ENCODE peak calls at places on chromosome 6, in four cellular contexts. One of them, this sample, is unnamed. For H3K4me1, the result is how much of the 10 kb centered on the place peaks cover.

GRCh38 chr6:37352384-37352783 is 1.4 kb upstream of the RNF8 start:
- DNase-seq in prostate gland: no peak
- DNase-seq in upper lobe of left lung: no peak
- DNase-seq in Panc1: no peak
- DNase-seq in this sample: no peak

GRCh38 chr6:136790411-136791295 is 1.6 kb downstream of the MAP3K5 start:
- DNase-seq in Panc1: no peak
- DNase-seq in prostate gland: no peak
- DNase-seq in upper lobe of left lung: no peak
- DNase-seq in this sample: no peak

GRCh38 chr6:39493174-39493573 is 170.7 kb upstream of the KCNK16 start:
- DNase-seq in prostate gland: no peak
- DNase-seq in Panc1: no peak
- DNase-seq in upper lobe of left lung: no peak
- DNase-seq in this sample: no peak

GRCh38 chr6:56403663-56404200 is 156.4 kb upstream of the COL21A1 start:
- DNase-seq in prostate gland: no peak
- DNase-seq in upper lobe of left lung: no peak
- DNase-seq in Panc1: no peak
- DNase-seq in this sample: no peak

GRCh38 chr6:147407571-147407970 is 100.9 kb upstream of the SAMD5 start:
- DNase-seq in upper lobe of left lung: no peak
- DNase-seq in prostate gland: no peak
- DNase-seq in Panc1: no peak
- DNase-seq in this sample: peak

GRCh38 chr6:52512199-52512598 is 64.7 kb downstream of the TRAM2 start:
- DNase-seq in prostate gland: no peak
- DNase-seq in upper lobe of left lung: no peak
- DNase-seq in Panc1: no peak
- DNase-seq in this sample: no peak

GRCh38 chr6:23307516-23307915 is 738.1 kb downstream of the HDGFL1 start:
- DNase-seq in upper lobe of left lung: no peak
- DNase-seq in prostate gland: no peak
- DNase-seq in Panc1: no peak
- DNase-seq in this sample: no peak

GRCh38 chr6:28914941-28915340 is 8.8 kb downstream of the TRIM27 start:
- DNase-seq in upper lobe of left lung: no peak
- DNase-seq in prostate gland: no peak
- DNase-seq in Panc1: no peak
- DNase-seq in this sample: no peak

GRCh38 chr6:136677344-136677743 is 114.9 kb downstream of the MAP3K5 start:
- DNase-seq in upper lobe of left lung: no peak
- DNase-seq in prostate gland: no peak
- DNase-seq in Panc1: no peak
- DNase-seq in this sample: no peak

GRCh38 chr6:25769983-25770382 is 15.4 kb downstream of the SLC17A4 start:
- DNase-seq in Panc1: no peak
- DNase-seq in upper lobe of left lung: peak
- DNase-seq in prostate gland: no peak
- DNase-seq in this sample: no peak

GRCh38 chr6:18861182-18861581 is 474.0 kb downstream of the RNF144B start:
- DNase-seq in upper lobe of left lung: no peak
- DNase-seq in Panc1: no peak
- DNase-seq in prostate gland: peak
- DNase-seq in this sample: no peak

GRCh38 chr6:83708970-83709747 is at the start of gene SNAP91:
- DNase-seq in upper lobe of left lung: no peak
- DNase-seq in prostate gland: peak
- DNase-seq in Panc1: no peak
- DNase-seq in this sample: peak

GRCh38 chr6:27168586-27169443 is 78.7 kb upstream of the PRSS16 start:
- DNase-seq in prostate gland: no peak
- DNase-seq in Panc1: no peak
- DNase-seq in upper lobe of left lung: no peak
- DNase-seq in this sample: no peak

GRCh38 chr6:158474961-158475343 is 84.9 kb upstream of the TMEM181 start:
- DNase-seq in Panc1: peak
- DNase-seq in prostate gland: no peak
- DNase-seq in upper lobe of left lung: no peak
- DNase-seq in this sample: no peak

GRCh38 chr6:52022675-52023074 is 64.7 kb downstream of the PKHD1 start:
- DNase-seq in prostate gland: no peak
- DNase-seq in upper lobe of left lung: no peak
- DNase-seq in Panc1: no peak
- DNase-seq in this sample: no peak

GRCh38 chr6:3643921-3644320 is 107.6 kb downstream of the PXDC1 start:
- DNase-seq in upper lobe of left lung: no peak
- DNase-seq in prostate gland: no peak
- DNase-seq in Panc1: no peak
- DNase-seq in this sample: no peak

GRCh38 chr6:13664703-13665352 is 46.8 kb downstream of the RANBP9 start:
- DNase-seq in upper lobe of left lung: no peak
- DNase-seq in Panc1: no peak
- DNase-seq in prostate gland: no peak
- DNase-seq in this sample: no peak

GRCh38 chr6:3230275-3231212 is 3.1 kb upstream of the TUBB2B start:
- DNase-seq in Panc1: no peak
- DNase-seq in upper lobe of left lung: no peak
- DNase-seq in prostate gland: no peak
- DNase-seq in this sample: peak

GRCh38 chr6:89368107-89368506 is 15.6 kb upstream of the UBE2J1 start:
- DNase-seq in prostate gland: no peak
- DNase-seq in upper lobe of left lung: peak
- DNase-seq in Panc1: no peak
- DNase-seq in this sample: peak

GRCh38 chr6:51536728-51537127 is 550.7 kb downstream of the PKHD1 start:
- DNase-seq in Panc1: no peak
- DNase-seq in upper lobe of left lung: no peak
- DNase-seq in prostate gland: no peak
- DNase-seq in this sample: no peak

GRCh38 chr6:36917541-36918193 is 31.9 kb downstream of the C6orf89 start:
- DNase-seq in Panc1: no peak
- DNase-seq in prostate gland: peak
- DNase-seq in upper lobe of left lung: peak
- DNase-seq in this sample: no peak

GRCh38 chr6:137283940-137284910 is 65.0 kb upstream of the IFNGR1 start:
- DNase-seq in prostate gland: no peak
- DNase-seq in Panc1: no peak
- DNase-seq in upper lobe of left lung: no peak
- DNase-seq in this sample: no peak

GRCh38 chr6:2109796-2110195 is 135.6 kb downstream of the GMDS start:
- DNase-seq in prostate gland: no peak
- DNase-seq in upper lobe of left lung: no peak
- DNase-seq in Panc1: no peak
- DNase-seq in this sample: no peak

GRCh38 chr6:109454483-109455160 is 950 bp downstream of the MICAL1 start:
- DNase-seq in upper lobe of left lung: peak
- DNase-seq in prostate gland: no peak
- DNase-seq in Panc1: no peak
- DNase-seq in this sample: peak

GRCh38 chr6:82185948-82186347 is 61.6 kb downstream of the IBTK start:
- DNase-seq in upper lobe of left lung: no peak
- DNase-seq in prostate gland: no peak
- DNase-seq in Panc1: no peak
- DNase-seq in this sample: no peak

GRCh38 chr6:112563368-112563767 is 216.2 kb downstream of the RFPL4B start:
- DNase-seq in upper lobe of left lung: no peak
- DNase-seq in Panc1: no peak
- DNase-seq in prostate gland: no peak
- DNase-seq in this sample: peak

GRCh38 chr6:130681028-130681427 is 146.2 kb upstream of the SMLR1 start:
- DNase-seq in prostate gland: no peak
- DNase-seq in Panc1: no peak
- DNase-seq in upper lobe of left lung: no peak
- DNase-seq in this sample: no peak
- TF ChIP-seq POLR2AphosphoS5 in prostate gland: no peak
- TF ChIP-seq POLR2AphosphoS5 in Panc1: no peak
- TF ChIP-seq POLR2AphosphoS5 in upper lobe of left lung: no peak
- TF ChIP-seq POLR2AphosphoS5 in this sample: no peak

DNA sequence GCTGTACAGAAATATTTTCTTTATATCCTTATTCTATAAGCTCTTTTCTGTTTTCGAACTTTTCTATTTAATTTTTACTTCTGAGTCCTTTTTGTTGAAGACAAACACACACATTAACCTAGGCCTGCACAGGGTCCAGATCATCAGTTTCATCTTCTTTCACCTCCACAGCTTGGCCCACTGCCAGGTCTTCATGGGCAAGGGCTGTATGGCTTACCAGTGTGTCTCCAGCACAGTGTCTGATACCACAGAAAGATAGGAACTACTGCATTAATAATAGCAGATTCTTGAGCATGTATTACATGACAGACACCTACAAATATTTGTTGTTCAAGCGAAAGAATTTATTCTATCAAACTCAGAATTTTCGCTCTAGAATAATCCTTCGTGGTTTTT is 24.4 kb downstream of the QKI start:
- DNase-seq in Panc1: no peak
- DNase-seq in prostate gland: no peak
- DNase-seq in upper lobe of left lung: no peak
- DNase-seq in this sample: no peak
- H3K4me1 ChIP-seq in Panc1: under half
- H3K4me1 ChIP-seq in prostate gland: under half
- H3K4me1 ChIP-seq in upper lobe of left lung: half or more
- H3K4me1 ChIP-seq in this sample: under half

GRCh38 chr6:169251371-169251802 is 2.3 kb downstream of the THBS2 start:
- DNase-seq in upper lobe of left lung: no peak
- DNase-seq in Panc1: no peak
- DNase-seq in prostate gland: no peak
- DNase-seq in this sample: peak
- H3K4me3 ChIP-seq in upper lobe of left lung: peak
- H3K4me3 ChIP-seq in Panc1: no peak
- H3K4me3 ChIP-seq in prostate gland: no peak
- H3K4me3 ChIP-seq in this sample: peak

DNA sequence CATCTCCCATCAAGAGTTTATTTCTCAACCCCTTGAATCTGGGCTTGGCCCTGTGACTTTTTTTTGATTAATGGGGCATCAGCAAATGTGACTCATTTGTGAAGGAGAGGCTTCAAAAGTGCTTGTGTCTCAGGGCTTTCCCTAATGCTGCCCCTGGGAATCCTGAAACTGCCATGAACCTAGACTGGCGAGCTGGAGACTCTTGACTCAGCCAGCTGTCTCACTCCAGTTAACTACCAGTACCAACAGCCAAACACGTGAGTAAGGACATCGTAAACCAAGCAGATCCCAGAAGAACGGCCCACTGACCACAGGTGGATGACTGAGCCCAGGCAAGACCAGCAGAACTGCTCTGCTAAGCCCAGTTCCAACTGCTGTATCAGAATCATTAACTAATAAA is 72.8 kb upstream of the ADTRP start:
- DNase-seq in Panc1: no peak
- DNase-seq in prostate gland: no peak
- DNase-seq in upper lobe of left lung: no peak
- DNase-seq in this sample: no peak
- TF ChIP-seq POLR2AphosphoS5 in Panc1: no peak
- TF ChIP-seq POLR2AphosphoS5 in prostate gland: no peak
- TF ChIP-seq POLR2AphosphoS5 in upper lobe of left lung: no peak
- TF ChIP-seq POLR2AphosphoS5 in this sample: no peak

DNA sequence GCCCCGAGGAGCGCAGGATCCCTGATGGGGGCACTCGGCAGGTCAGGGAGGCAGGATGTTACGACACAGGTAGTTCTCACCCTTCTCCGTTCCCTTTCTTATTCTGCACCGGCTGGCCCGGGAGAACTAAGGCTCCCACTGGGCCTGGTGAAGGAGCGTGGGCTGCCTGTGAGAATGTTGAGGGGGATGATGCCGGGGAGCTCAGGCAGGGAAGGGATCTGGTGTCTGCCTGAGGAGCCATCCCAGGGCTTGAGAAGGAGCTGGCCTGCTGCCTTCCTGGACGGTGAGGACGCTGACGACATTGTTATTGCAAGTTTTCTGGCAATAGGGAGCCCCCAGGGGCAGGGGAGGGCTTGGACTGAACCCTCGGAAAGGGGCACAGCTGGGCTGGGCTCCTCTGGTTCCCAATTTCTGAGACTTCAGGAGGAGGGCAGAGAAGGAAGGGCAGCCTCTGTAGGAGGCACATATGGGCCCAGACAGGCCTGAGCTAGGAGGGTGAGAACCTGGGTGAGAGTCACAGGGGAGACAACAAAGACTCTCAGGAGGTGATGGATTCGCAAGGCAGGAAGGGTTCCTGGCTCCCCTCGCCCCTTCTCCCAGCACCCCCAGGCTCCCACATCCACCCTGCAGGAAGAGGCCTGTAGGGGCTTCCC is 32.7 kb downstream of the CYP21A2 start:
- DNase-seq in prostate gland: no peak
- DNase-seq in upper lobe of left lung: no peak
- DNase-seq in Panc1: no peak
- DNase-seq in this sample: no peak
- H3K4me1 ChIP-seq in prostate gland: under half
- H3K4me1 ChIP-seq in upper lobe of left lung: under half
- H3K4me1 ChIP-seq in Panc1: under half
- H3K4me1 ChIP-seq in this sample: under half

DNA sequence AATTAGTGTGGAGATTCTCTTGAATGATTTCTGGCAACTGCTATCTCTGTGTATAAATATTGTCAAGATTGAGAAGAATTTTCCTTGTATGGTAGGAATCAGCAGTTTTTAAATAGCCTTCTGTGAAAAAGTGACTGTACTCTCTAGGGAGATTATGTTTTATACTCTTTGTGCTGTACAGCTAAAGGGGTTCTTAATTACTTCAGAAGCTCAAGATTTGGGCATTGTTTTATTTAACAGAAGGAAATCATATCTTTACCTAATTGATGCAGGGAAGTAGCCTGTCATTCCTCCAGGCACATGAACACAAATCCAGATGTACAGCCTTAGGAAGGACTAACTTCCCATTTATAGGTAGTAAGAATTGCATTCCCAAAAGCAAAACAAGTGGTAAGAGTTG is 1.3 kb downstream of the CALHM5 start:
- DNase-seq in upper lobe of left lung: no peak
- DNase-seq in Panc1: no peak
- DNase-seq in prostate gland: no peak
- DNase-seq in this sample: no peak
- H3K4me3 ChIP-seq in upper lobe of left lung: peak
- H3K4me3 ChIP-seq in Panc1: no peak
- H3K4me3 ChIP-seq in prostate gland: no peak
- H3K4me3 ChIP-seq in this sample: no peak